ENCODE peak calls at places on chromosomes 6 and 20, in nine cellular contexts. E is ovary, H is hepatocyte, K is RWPE2, J is PC-9, X is thyroid gland, T is lower lobe of right lung, V is fibroblast of lung, N is testis. F is an unnamed sample. For H3K4me1 and H3K9me3, the result is how much of the 10 kb centered on the place peaks cover.

GRCh38 chr6:5695260-5696245 is 311.2 kb downstream of the NRN1 start:
- DNase-seq in E (no peak), H (no peak), K (no peak), J (no peak), X (no peak), T (no peak), V (peak), N (no peak), F (no peak)

GRCh38 chr6:160071805-160072687 is 49.6 kb upstream of the SLC22A1 start:
- DNase-seq in E (no peak), H (no peak), K (no peak), J (no peak), X (no peak), T (no peak), V (no peak), N (no peak), F (no peak)

GRCh38 chr20:52596261-52596660 is 375.9 kb upstream of the TSHZ2 start:
- DNase-seq in E (no peak), H (no peak), K (no peak), J (no peak), X (no peak), T (no peak), V (no peak), N (no peak), F (no peak)

GRCh38 chr6:25138024-25138696 is 141.0 kb upstream of the CARMIL1 start:
- DNase-seq in E (peak), H (peak), K (no peak), J (peak), X (peak), T (no peak), V (peak), N (peak), F (peak)

GRCh38 chr6:33683051-33683571 is 28.4 kb downstream of the UQCC2 start:
- DNase-seq in E (no peak), H (no peak), K (peak), J (no peak), X (no peak), T (no peak), V (peak), N (peak), F (no peak)

GRCh38 chr6:116010400-116011095 is 50.1 kb downstream of the FRK start:
- DNase-seq in E (peak), H (peak), K (no peak), J (peak), X (peak), T (peak), V (peak), N (peak), F (peak)

GRCh38 chr6:105028898-105029297 is 72.0 kb downstream of the LIN28B start:
- DNase-seq in E (no peak), H (no peak), K (no peak), J (no peak), X (no peak), T (no peak), V (no peak), N (no peak), F (no peak)

GRCh38 chr6:110619275-110619908 is 143.0 kb upstream of the SLC22A16 start:
- DNase-seq in E (no peak), H (no peak), K (no peak), J (no peak), X (no peak), T (no peak), V (no peak), N (no peak), F (no peak)

GRCh38 chr6:5518936-5519491 is 257.7 kb downstream of the FARS2 start:
- DNase-seq in E (no peak), H (no peak), K (no peak), J (no peak), X (no peak), T (no peak), V (no peak), N (no peak), F (no peak)

GRCh38 chr6:35385457-35386202 is 43.3 kb downstream of the PPARD start:
- DNase-seq in E (peak), H (peak), K (no peak), J (no peak), X (peak), T (no peak), V (peak), N (peak), F (no peak)

GRCh38 chr20:20702330-20703245 is 9.9 kb downstream of the RALGAPA2 start:
- DNase-seq in E (no peak), H (no peak), K (no peak), J (no peak), X (peak), T (no peak), V (no peak), N (no peak), F (no peak)

GRCh38 chr20:50870572-50871161 is 60.6 kb downstream of the ADNP start:
- DNase-seq in E (peak), H (peak), K (peak), J (no peak), X (peak), T (no peak), V (peak), N (no peak), F (no peak)
- H3K4me3 ChIP-seq in E (no peak), H (no peak), K (no peak), J (no peak), X (no peak), T (no peak), V (no peak), N (no peak), F (no peak)

DNA sequence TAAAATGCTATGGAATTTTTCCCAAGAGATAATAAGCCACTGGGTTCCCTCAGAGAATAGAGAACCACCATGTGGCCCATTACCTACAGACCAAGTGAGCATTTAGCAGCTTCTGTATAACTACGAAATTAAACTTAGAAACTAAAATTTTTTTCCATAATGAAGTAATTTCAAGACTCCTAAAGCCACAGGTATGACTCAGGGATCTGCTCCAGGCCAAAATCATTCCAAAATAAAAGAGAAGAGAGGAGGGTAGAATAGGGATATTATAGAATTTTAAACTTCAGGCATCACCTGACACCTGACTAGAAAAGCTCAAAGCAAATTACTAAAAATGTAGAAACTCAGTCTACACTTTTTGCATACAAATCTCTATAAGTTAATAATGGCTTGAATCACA is 108.9 kb upstream of the DST start:
- DNase-seq in E (no peak), H (no peak), K (no peak), J (no peak), X (no peak), T (no peak), V (peak), N (no peak), F (no peak)
- H3K4me1 ChIP-seq in E (under half), H (under half), K (half or more), J (under half), X (under half), T (under half), V (under half), N (under half), F (half or more)

DNA sequence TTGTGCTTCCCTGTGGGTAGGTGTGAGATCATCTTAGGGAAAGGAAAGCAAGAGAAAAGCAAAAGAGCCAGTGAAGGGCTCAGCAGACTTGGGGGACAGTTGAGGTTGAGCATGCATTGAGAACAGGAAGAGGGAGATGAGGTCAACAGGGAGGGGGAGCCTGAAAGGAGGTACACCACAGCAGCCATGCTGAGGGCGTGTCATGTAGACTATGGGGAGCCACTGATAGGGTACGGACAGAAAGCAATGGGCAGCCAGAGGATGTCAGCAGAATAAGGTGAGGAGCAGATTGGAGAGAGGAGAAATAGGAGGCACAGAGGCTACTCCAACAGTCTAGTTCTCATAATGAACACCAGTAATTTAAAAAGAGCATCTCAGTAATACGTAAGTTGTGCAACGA is 351.1 kb upstream of the HTR1E start:
- DNase-seq in E (no peak), H (no peak), K (no peak), J (no peak), X (no peak), T (no peak), V (no peak), N (no peak), F (no peak)
- H3K9me3 ChIP-seq in E (under half), H (under half), K (under half), J (under half), X (under half), T (under half), V (under half), N (under half), F (under half)

GRCh38 chr6:49070411-49070810 is 392.6 kb downstream of the MMUT start:
- DNase-seq in E (no peak), H (no peak), K (no peak), J (no peak), X (no peak), T (no peak), V (no peak), N (peak), F (no peak)

GRCh38 chr6:49072146-49072545 is 390.9 kb downstream of the MMUT start:
- DNase-seq in E (no peak), H (no peak), K (no peak), J (no peak), X (no peak), T (no peak), V (no peak), N (no peak), F (no peak)

GRCh38 chr6:49072885-49073620 is 390.0 kb downstream of the MMUT start:
- DNase-seq in E (no peak), H (no peak), K (no peak), J (no peak), X (no peak), T (no peak), V (no peak), N (no peak), F (no peak)
- H3K4me3 ChIP-seq in E (no peak), H (no peak), K (no peak), J (no peak), X (no peak), T (no peak), V (no peak), N (no peak), F (no peak)

GRCh38 chr6:3911614-3912336 is 62.6 kb downstream of the FAM50B start:
- DNase-seq in E (peak), H (peak), K (peak), J (peak), X (peak), T (no peak), V (peak), N (peak), F (peak)

GRCh38 chr6:3912366-3913076 is 63.3 kb downstream of the FAM50B start:
- DNase-seq in E (no peak), H (no peak), K (no peak), J (no peak), X (no peak), T (no peak), V (no peak), N (no peak), F (peak)

GRCh38 chr6:3910264-3910663 is 61.1 kb downstream of the FAM50B start:
- DNase-seq in E (no peak), H (no peak), K (no peak), J (no peak), X (no peak), T (no peak), V (no peak), N (no peak), F (no peak)

GRCh38 chr6:3908961-3909360 is 59.8 kb downstream of the FAM50B start:
- DNase-seq in E (no peak), H (no peak), K (no peak), J (no peak), X (no peak), T (no peak), V (no peak), N (no peak), F (no peak)

DNA sequence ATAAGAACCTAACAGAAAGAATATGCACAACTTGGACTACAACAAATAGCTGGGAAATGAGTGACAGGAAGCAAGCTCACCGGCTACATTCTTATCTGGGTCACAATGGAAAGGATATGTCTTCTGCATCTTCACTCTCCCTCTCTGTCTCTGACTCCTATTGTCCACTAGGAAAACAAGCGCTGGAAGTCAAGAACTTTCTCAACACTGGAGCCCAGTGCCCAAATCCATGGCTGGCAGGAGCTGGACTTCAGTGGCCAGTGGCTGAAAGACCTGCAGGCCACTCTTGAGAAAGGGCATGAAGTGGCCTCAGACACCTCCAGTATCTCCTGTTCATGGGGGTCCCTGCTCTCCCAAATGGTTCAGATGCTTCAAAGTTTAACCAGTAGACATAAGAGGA is 62.0 kb downstream of the FAM50B start:
- DNase-seq in E (no peak), H (no peak), K (no peak), J (no peak), X (no peak), T (no peak), V (no peak), N (no peak), F (no peak)
- H3K4me1 ChIP-seq in E (under half), H (half or more), K (under half), J (under half), X (under half), T (under half), V (under half), N (under half), F (half or more)

F was measured in right atrium auricular region.